ENCODE peak calls at places on chromosomes 12 and 14, in eight cellular contexts. S is activated CD4-positive, alpha-beta T cell treated with anti-CD3 and anti-CD28 coated beads for 36 hours; O is upper lobe of right lung; H is endothelial cell; Q is DND-41; D is fibroblast of lung; U is NCI-H2107; R is IMR-90. G is an unnamed sample.

GRCh38 chr12:113766880-113767878 is 198.9 kb downstream of the RBM19 start:
- DNase-seq in S (no peak), O (no peak), H (no peak), Q (no peak), D (peak), U (no peak), R (peak), G (no peak)

GRCh38 chr12:46915861-46916260 is 90.1 kb upstream of the SLC38A4 start:
- DNase-seq in S (no peak), O (no peak), H (no peak), Q (no peak), D (peak), U (no peak), R (peak), G (no peak)

GRCh38 chr14:89146291-89146690 is 270.7 kb downstream of the FOXN3 start:
- DNase-seq in S (no peak), O (no peak), H (no peak), Q (no peak), D (peak), U (no peak), R (peak), G (no peak)

GRCh38 chr12:104623920-104624319 is 167.2 kb downstream of the CHST11 start:
- DNase-seq in S (no peak), O (no peak), H (no peak), Q (no peak), D (no peak), U (peak), R (no peak), G (no peak)

GRCh38 chr12:98893601-98894411 is 248.7 kb downstream of the APAF1 start:
- DNase-seq in S (no peak), O (no peak), H (peak), Q (no peak), D (no peak), U (no peak), R (no peak), G (no peak)

GRCh38 chr12:131828671-131829350 is 618 bp downstream of the MMP17 start:
- DNase-seq in S (peak), O (peak), H (peak), Q (no peak), D (no peak), U (no peak), R (no peak), G (no peak)

GRCh38 chr14:60753264-60754126 is 18.9 kb downstream of the MNAT1 start:
- DNase-seq in S (peak), O (no peak), H (no peak), Q (peak), D (peak), U (no peak), R (peak), G (no peak)

GRCh38 chr14:92754956-92755355 is 6.5 kb upstream of the LGMN start:
- DNase-seq in S (no peak), O (no peak), H (no peak), Q (no peak), D (no peak), U (no peak), R (no peak), G (no peak)

GRCh38 chr14:101851716-101852395 is 90.3 kb downstream of the PPP2R5C start:
- DNase-seq in S (no peak), O (no peak), H (no peak), Q (no peak), D (no peak), U (no peak), R (no peak), G (no peak)

GRCh38 chr14:102503576-102504224 is 5.9 kb downstream of the ANKRD9 start:
- DNase-seq in S (no peak), O (no peak), H (no peak), Q (no peak), D (no peak), U (no peak), R (no peak), G (no peak)

GRCh38 chr12:108633534-108634224 is at the start of gene SELPLG:
- DNase-seq in S (peak), O (peak), H (no peak), Q (peak), D (no peak), U (peak), R (no peak), G (no peak)

GRCh38 chr14:38716871-38717270 is 386.2 kb downstream of the SEC23A start:
- DNase-seq in S (no peak), O (no peak), H (no peak), Q (no peak), D (peak), U (no peak), R (no peak), G (no peak)

GRCh38 chr14:71121711-71122110 is 214.5 kb downstream of the PCNX1 start:
- DNase-seq in S (no peak), O (no peak), H (no peak), Q (no peak), D (no peak), U (no peak), R (no peak), G (no peak)

GRCh38 chr14:32594766-32595165 is 265.7 kb downstream of the AKAP6 start:
- DNase-seq in S (no peak), O (no peak), H (no peak), Q (no peak), D (peak), U (no peak), R (peak), G (no peak)

GRCh38 chr14:105860615-105861580 is 334.5 kb downstream of the TMEM121 start:
- DNase-seq in S (peak), O (peak), H (no peak), Q (no peak), D (no peak), U (no peak), R (no peak), G (no peak)

GRCh38 chr12:120121766-120122293 is 5.3 kb upstream of the RAB35 start:
- DNase-seq in S (peak), O (no peak), H (no peak), Q (no peak), D (no peak), U (no peak), R (peak), G (no peak)

G was measured in iPS-NIHi11.